ENCODE peak calls at places on chromosomes 3 and 15, in five cellular contexts. Q, V, J, B and N are unnamed samples.
A peak's percentile ranks its signal among the peaks of the same experiment; 100 is the strongest.

GRCh38 chr3:193452338-193452737 is 73.8 kb upstream of the ATP13A5 start:
- DNase-seq in V (no peak), B (peak; percentile 1), J (no peak), Q (peak; percentile 14), N (no peak)

GRCh38 chr3:9223683-9224082 is 25.8 kb downstream of the SRGAP3 start:
- DNase-seq in J (no peak), Q (no peak), V (no peak), B (no peak), N (no peak)

GRCh38 chr3:141286856-141287255 is 55.2 kb downstream of the PXYLP1 start:
- DNase-seq in J (no peak), Q (no peak), V (no peak), B (no peak), N (no peak)

GRCh38 chr3:53194218-53195065 is 33.4 kb downstream of the PRKCD start:
- DNase-seq in J (no peak), V (no peak), B (peak; percentile 38), Q (peak; percentile 38), N (no peak)

GRCh38 chr3:100875239-100875638 is 118.0 kb downstream of the ABI3BP start:
- DNase-seq in Q (no peak), V (no peak), J (no peak), B (no peak), N (no peak)

GRCh38 chr3:141659821-141660597 is 78.1 kb upstream of the RNF7 start:
- DNase-seq in J (no peak), V (no peak), Q (peak; percentile 65), B (no peak), N (no peak)

GRCh38 chr3:17905996-17906395 is 163.6 kb upstream of the TBC1D5 start:
- DNase-seq in B (no peak), Q (no peak), V (no peak), J (no peak), N (no peak)

GRCh38 chr15:68186671-68187397 is 18.3 kb downstream of the CALML4 start:
- DNase-seq in Q (no peak), V (no peak), B (no peak), J (no peak), N (no peak)

GRCh38 chr15:37893309-37893708 is 41.1 kb upstream of the TMCO5A start:
- DNase-seq in V (no peak), J (no peak), Q (no peak), B (no peak), N (no peak)

GRCh38 chr15:73601449-73602425 is 31.5 kb downstream of the NPTN start:
- DNase-seq in Q (no peak), B (no peak), J (no peak), V (no peak), N (peak; percentile 33)

GRCh38 chr15:22887157-22887951 is 48.9 kb downstream of the NIPA2 start:
- DNase-seq in B (no peak), Q (no peak), J (no peak), V (no peak), N (no peak)

GRCh38 chr15:71781179-71781964 is 29.0 kb upstream of the NR2E3 start:
- DNase-seq in B (no peak), J (no peak), Q (no peak), V (peak; percentile 45), N (no peak)

GRCh38 chr3:183692436-183692835 is 5.2 kb upstream of the YEATS2 start:
- DNase-seq in J (no peak), V (no peak), B (no peak), Q (no peak), N (no peak)

GRCh38 chr3:105513042-105513441 is 146.3 kb downstream of the ALCAM start:
- DNase-seq in J (no peak), V (no peak), B (no peak), Q (no peak), N (no peak)

GRCh38 chr3:172522871-172523818 is at the start of gene TNFSF10:
- DNase-seq in V (peak; percentile 76), J (no peak), Q (no peak), B (no peak), N (peak; percentile 37)

GRCh38 chr3:51395493-51396213 is 4.6 kb downstream of the RBM15B start:
- DNase-seq in V (no peak), J (no peak), B (no peak), Q (no peak), N (no peak)
- TF ChIP-seq SUZ12 in V (no peak), J (no peak), B (no peak), Q (no peak), N (no peak)

GRCh38 chr3:10941972-10942371 is 50.6 kb upstream of the SLC6A1 start:
- DNase-seq in B (no peak), V (no peak), J (no peak), Q (peak; percentile 25), N (no peak)
- TF ChIP-seq SUZ12 in B (no peak), V (no peak), J (no peak), Q (no peak), N (no peak)

GRCh38 chr3:153749070-153749610 is 372.1 kb upstream of the ARHGEF26 start:
- DNase-seq in V (no peak), J (no peak), Q (no peak), B (no peak), N (no peak)
- TF ChIP-seq SUZ12 in V (no peak), J (no peak), Q (no peak), B (no peak), N (no peak)

GRCh38 chr3:196666001-196666867 is 26.7 kb downstream of the NRROS start:
- DNase-seq in B (peak; percentile 83), J (peak; percentile 69), Q (no peak), V (no peak), N (peak; percentile 91)
- TF ChIP-seq SUZ12 in B (no peak), J (no peak), Q (no peak), V (no peak), N (no peak)

GRCh38 chr15:47718474-47719440 is 1.5 kb downstream of the SEMA6D start:
- DNase-seq in Q (peak; percentile 9), V (no peak), B (no peak), J (no peak), N (no peak)
- TF ChIP-seq SUZ12 in Q (no peak), V (no peak), B (no peak), J (peak; percentile 64), N (no peak)

GRCh38 chr3:138673641-138674040 is 65.1 kb downstream of the FAIM start:
- DNase-seq in J (no peak), V (no peak), B (peak; percentile 22), Q (no peak), N (peak; percentile 43)

GRCh38 chr3:138674131-138674530 is 65.6 kb downstream of the FAIM start:
- DNase-seq in V (no peak), J (no peak), B (no peak), Q (no peak), N (no peak)

GRCh38 chr3:138678086-138678485 is 69.5 kb downstream of the FAIM start:
- DNase-seq in B (no peak), J (no peak), V (no peak), Q (no peak), N (no peak)

GRCh38 chr3:138678874-138679392 is 70.4 kb downstream of the FAIM start:
- DNase-seq in Q (no peak), J (no peak), V (no peak), B (no peak), N (no peak)

DNA sequence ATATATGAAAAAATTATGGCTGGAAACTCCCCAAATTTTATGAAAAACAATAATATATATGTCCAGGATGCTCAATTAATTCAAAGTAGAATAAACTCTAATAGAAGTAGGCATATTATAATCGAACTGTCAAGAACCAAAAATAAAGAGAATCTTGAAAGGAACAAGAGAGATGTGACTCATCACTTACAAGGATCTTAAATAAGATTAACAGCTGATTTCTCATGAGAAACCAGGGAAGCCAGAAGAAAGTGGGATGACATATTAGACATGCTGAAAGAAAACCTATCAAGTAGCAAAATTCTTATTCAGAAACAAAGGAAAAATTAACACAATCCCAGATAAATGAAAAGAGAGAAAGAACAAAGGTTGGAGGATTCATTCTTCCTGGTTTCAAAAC is 66.8 kb downstream of the FAIM start:
- DNase-seq in Q (no peak), V (no peak), J (no peak), B (no peak), N (no peak)
- TF ChIP-seq SUZ12 in Q (no peak), V (no peak), J (no peak), B (no peak), N (no peak)

GRCh38 chr3:126342991-126343661 is 14.1 kb downstream of the KLF15 start:
- DNase-seq in Q (peak; percentile 23), B (peak; percentile 43), J (no peak), V (no peak), N (peak; percentile 41)

GRCh38 chr3:126342211-126342610 is 15.0 kb downstream of the KLF15 start:
- DNase-seq in J (no peak), B (no peak), Q (no peak), V (no peak), N (no peak)

GRCh38 chr3:126344380-126345041 is 12.7 kb downstream of the KLF15 start:
- DNase-seq in J (no peak), V (no peak), B (no peak), Q (no peak), N (no peak)

GRCh38 chr3:126345231-126345630 is 12.0 kb downstream of the KLF15 start:
- DNase-seq in Q (no peak), V (no peak), J (no peak), B (no peak), N (no peak)

GRCh38 chr3:126343675-126344074 is 13.5 kb downstream of the KLF15 start:
- DNase-seq in J (no peak), Q (no peak), V (no peak), B (no peak), N (no peak)
- TF ChIP-seq SUZ12 in J (no peak), Q (no peak), V (no peak), B (no peak), N (no peak)

GRCh38 chr3:113193719-113194118 is 17.6 kb upstream of the BOC start:
- DNase-seq in J (no peak), V (no peak), Q (no peak), B (no peak), N (no peak)
- TF ChIP-seq SUZ12 in J (no peak), V (no peak), Q (no peak), B (no peak), N (no peak)